ENCODE peak calls at places on chromosome 6, in ten cellular contexts. One of them, this sample, is unnamed.

GRCh38 chr6:132122871-132123270 is 171.7 kb upstream of the CCN2 start:
- DNase-seq in K562: no peak
- DNase-seq in A549: no peak
- DNase-seq in uterus: no peak
- DNase-seq in heart left ventricle: no peak
- DNase-seq in H54: no peak
- DNase-seq in stomach: no peak
- DNase-seq in sigmoid colon: no peak
- DNase-seq in tibial nerve: no peak
- DNase-seq in IMR-90: peak
- DNase-seq in this sample: no peak

GRCh38 chr6:11271637-11272036 is 39.2 kb upstream of the NEDD9 start:
- DNase-seq in K562: no peak
- DNase-seq in A549: no peak
- DNase-seq in uterus: no peak
- DNase-seq in heart left ventricle: no peak
- DNase-seq in H54: no peak
- DNase-seq in stomach: no peak
- DNase-seq in sigmoid colon: no peak
- DNase-seq in tibial nerve: no peak
- DNase-seq in IMR-90: peak
- DNase-seq in this sample: no peak

GRCh38 chr6:11163932-11164331 is 52.4 kb upstream of the ERVFRD-1 start:
- DNase-seq in K562: no peak
- DNase-seq in A549: no peak
- DNase-seq in uterus: no peak
- DNase-seq in heart left ventricle: no peak
- DNase-seq in H54: no peak
- DNase-seq in stomach: no peak
- DNase-seq in sigmoid colon: no peak
- DNase-seq in tibial nerve: no peak
- DNase-seq in IMR-90: no peak
- DNase-seq in this sample: no peak

GRCh38 chr6:3277851-3278416 is 19.2 kb downstream of the PSMG4 start:
- DNase-seq in K562: no peak
- DNase-seq in A549: no peak
- DNase-seq in uterus: peak
- DNase-seq in heart left ventricle: no peak
- DNase-seq in H54: no peak
- DNase-seq in stomach: no peak
- DNase-seq in sigmoid colon: peak
- DNase-seq in tibial nerve: no peak
- DNase-seq in IMR-90: no peak
- DNase-seq in this sample: no peak

GRCh38 chr6:108850669-108851467 is 2.6 kb downstream of the ARMC2 start:
- DNase-seq in K562: no peak
- DNase-seq in A549: no peak
- DNase-seq in uterus: peak
- DNase-seq in heart left ventricle: no peak
- DNase-seq in H54: no peak
- DNase-seq in stomach: no peak
- DNase-seq in sigmoid colon: no peak
- DNase-seq in tibial nerve: no peak
- DNase-seq in IMR-90: no peak
- DNase-seq in this sample: no peak

GRCh38 chr6:38876470-38876869 is 161.4 kb downstream of the DNAH8 start:
- DNase-seq in K562: no peak
- DNase-seq in A549: no peak
- DNase-seq in uterus: no peak
- DNase-seq in heart left ventricle: no peak
- DNase-seq in H54: no peak
- DNase-seq in stomach: no peak
- DNase-seq in sigmoid colon: no peak
- DNase-seq in tibial nerve: no peak
- DNase-seq in IMR-90: no peak
- DNase-seq in this sample: no peak

GRCh38 chr6:102389994-102390393 is 996.5 kb downstream of the GRIK2 start:
- DNase-seq in K562: no peak
- DNase-seq in A549: no peak
- DNase-seq in uterus: no peak
- DNase-seq in heart left ventricle: no peak
- DNase-seq in H54: no peak
- DNase-seq in stomach: no peak
- DNase-seq in sigmoid colon: peak
- DNase-seq in tibial nerve: no peak
- DNase-seq in IMR-90: no peak
- DNase-seq in this sample: no peak

GRCh38 chr6:136977075-136977474 is 55.0 kb downstream of the SLC35D3 start:
- DNase-seq in K562: no peak
- DNase-seq in A549: no peak
- DNase-seq in uterus: no peak
- DNase-seq in heart left ventricle: no peak
- DNase-seq in H54: no peak
- DNase-seq in stomach: no peak
- DNase-seq in sigmoid colon: no peak
- DNase-seq in tibial nerve: no peak
- DNase-seq in IMR-90: no peak
- DNase-seq in this sample: no peak

GRCh38 chr6:133951227-133951626 is 1.8 kb upstream of the TBPL1 start:
- DNase-seq in K562: no peak
- DNase-seq in A549: no peak
- DNase-seq in uterus: no peak
- DNase-seq in heart left ventricle: no peak
- DNase-seq in H54: no peak
- DNase-seq in stomach: no peak
- DNase-seq in sigmoid colon: no peak
- DNase-seq in tibial nerve: no peak
- DNase-seq in IMR-90: no peak
- DNase-seq in this sample: no peak

GRCh38 chr6:88662653-88663174 is 300.7 kb downstream of the RNGTT start:
- DNase-seq in K562: no peak
- DNase-seq in A549: no peak
- DNase-seq in uterus: no peak
- DNase-seq in heart left ventricle: no peak
- DNase-seq in H54: no peak
- DNase-seq in stomach: no peak
- DNase-seq in sigmoid colon: no peak
- DNase-seq in tibial nerve: no peak
- DNase-seq in IMR-90: no peak
- DNase-seq in this sample: no peak

GRCh38 chr6:37792457-37793039 is 27.0 kb upstream of the ZFAND3 start:
- DNase-seq in K562: no peak
- DNase-seq in A549: no peak
- DNase-seq in uterus: no peak
- DNase-seq in heart left ventricle: no peak
- DNase-seq in H54: no peak
- DNase-seq in stomach: no peak
- DNase-seq in sigmoid colon: no peak
- DNase-seq in tibial nerve: no peak
- DNase-seq in IMR-90: no peak
- DNase-seq in this sample: no peak

GRCh38 chr6:36642913-36643817 is 35.3 kb upstream of the CDKN1A start:
- DNase-seq in K562: no peak
- DNase-seq in A549: peak
- DNase-seq in uterus: peak
- DNase-seq in heart left ventricle: peak
- DNase-seq in H54: peak
- DNase-seq in stomach: peak
- DNase-seq in sigmoid colon: peak
- DNase-seq in tibial nerve: peak
- DNase-seq in IMR-90: peak
- DNase-seq in this sample: no peak
- TF ChIP-seq POLR2A in K562: no peak
- TF ChIP-seq POLR2A in A549: no peak
- TF ChIP-seq POLR2A in uterus: no peak
- TF ChIP-seq POLR2A in heart left ventricle: no peak
- TF ChIP-seq POLR2A in H54: no peak
- TF ChIP-seq POLR2A in stomach: no peak
- TF ChIP-seq POLR2A in sigmoid colon: no peak
- TF ChIP-seq POLR2A in tibial nerve: no peak
- TF ChIP-seq POLR2A in IMR-90: no peak
- TF ChIP-seq POLR2A in this sample: no peak

DNA sequence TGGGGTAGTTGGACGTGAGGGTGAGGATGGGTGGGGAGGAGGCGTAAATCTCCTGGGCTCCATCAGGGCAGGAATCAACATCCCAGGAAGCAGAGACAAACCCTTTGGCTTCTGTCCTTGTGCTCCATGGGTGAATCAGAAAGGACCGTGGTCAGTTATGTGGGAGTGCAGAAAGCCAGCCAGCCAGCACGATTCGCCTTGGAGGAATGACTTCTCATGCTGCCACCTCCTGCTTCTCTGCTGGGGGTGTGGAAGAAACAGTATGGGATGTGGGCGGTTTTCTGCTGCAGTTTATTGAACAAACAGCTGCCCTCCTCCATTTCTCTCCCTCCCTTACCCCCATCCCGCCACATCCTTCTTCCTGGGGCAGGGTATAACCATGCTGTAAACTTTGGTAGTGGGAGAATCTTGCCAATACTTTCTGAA is 214.5 kb downstream of the SOX4 start:
- DNase-seq in K562: no peak
- DNase-seq in A549: peak
- DNase-seq in uterus: peak
- DNase-seq in heart left ventricle: no peak
- DNase-seq in H54: peak
- DNase-seq in stomach: no peak
- DNase-seq in sigmoid colon: no peak
- DNase-seq in tibial nerve: no peak
- DNase-seq in IMR-90: peak
- DNase-seq in this sample: no peak
- TF ChIP-seq POLR2A in K562: no peak
- TF ChIP-seq POLR2A in A549: no peak
- TF ChIP-seq POLR2A in uterus: no peak
- TF ChIP-seq POLR2A in heart left ventricle: no peak
- TF ChIP-seq POLR2A in H54: no peak
- TF ChIP-seq POLR2A in stomach: no peak
- TF ChIP-seq POLR2A in sigmoid colon: no peak
- TF ChIP-seq POLR2A in tibial nerve: no peak
- TF ChIP-seq POLR2A in IMR-90: no peak
- TF ChIP-seq POLR2A in this sample: no peak

GRCh38 chr6:44261581-44261980 is 3.8 kb downstream of the NFKBIE start:
- DNase-seq in K562: no peak
- DNase-seq in A549: no peak
- DNase-seq in uterus: no peak
- DNase-seq in heart left ventricle: no peak
- DNase-seq in H54: no peak
- DNase-seq in stomach: no peak
- DNase-seq in sigmoid colon: no peak
- DNase-seq in tibial nerve: no peak
- DNase-seq in IMR-90: no peak
- DNase-seq in this sample: no peak

GRCh38 chr6:44265003-44265842 is at the start of gene NFKBIE:
- DNase-seq in K562: peak
- DNase-seq in A549: peak
- DNase-seq in uterus: peak
- DNase-seq in heart left ventricle: peak
- DNase-seq in H54: peak
- DNase-seq in stomach: peak
- DNase-seq in sigmoid colon: peak
- DNase-seq in tibial nerve: peak
- DNase-seq in IMR-90: peak
- DNase-seq in this sample: peak

GRCh38 chr6:44262467-44263356 is 2.6 kb downstream of the NFKBIE start:
- DNase-seq in K562: no peak
- DNase-seq in A549: no peak
- DNase-seq in uterus: no peak
- DNase-seq in heart left ventricle: no peak
- DNase-seq in H54: no peak
- DNase-seq in stomach: no peak
- DNase-seq in sigmoid colon: no peak
- DNase-seq in tibial nerve: no peak
- DNase-seq in IMR-90: no peak
- DNase-seq in this sample: no peak

GRCh38 chr6:44264154-44265002 is 973 bp downstream of the NFKBIE start:
- DNase-seq in K562: no peak
- DNase-seq in A549: no peak
- DNase-seq in uterus: no peak
- DNase-seq in heart left ventricle: peak
- DNase-seq in H54: no peak
- DNase-seq in stomach: peak
- DNase-seq in sigmoid colon: no peak
- DNase-seq in tibial nerve: no peak
- DNase-seq in IMR-90: peak
- DNase-seq in this sample: no peak

DNA sequence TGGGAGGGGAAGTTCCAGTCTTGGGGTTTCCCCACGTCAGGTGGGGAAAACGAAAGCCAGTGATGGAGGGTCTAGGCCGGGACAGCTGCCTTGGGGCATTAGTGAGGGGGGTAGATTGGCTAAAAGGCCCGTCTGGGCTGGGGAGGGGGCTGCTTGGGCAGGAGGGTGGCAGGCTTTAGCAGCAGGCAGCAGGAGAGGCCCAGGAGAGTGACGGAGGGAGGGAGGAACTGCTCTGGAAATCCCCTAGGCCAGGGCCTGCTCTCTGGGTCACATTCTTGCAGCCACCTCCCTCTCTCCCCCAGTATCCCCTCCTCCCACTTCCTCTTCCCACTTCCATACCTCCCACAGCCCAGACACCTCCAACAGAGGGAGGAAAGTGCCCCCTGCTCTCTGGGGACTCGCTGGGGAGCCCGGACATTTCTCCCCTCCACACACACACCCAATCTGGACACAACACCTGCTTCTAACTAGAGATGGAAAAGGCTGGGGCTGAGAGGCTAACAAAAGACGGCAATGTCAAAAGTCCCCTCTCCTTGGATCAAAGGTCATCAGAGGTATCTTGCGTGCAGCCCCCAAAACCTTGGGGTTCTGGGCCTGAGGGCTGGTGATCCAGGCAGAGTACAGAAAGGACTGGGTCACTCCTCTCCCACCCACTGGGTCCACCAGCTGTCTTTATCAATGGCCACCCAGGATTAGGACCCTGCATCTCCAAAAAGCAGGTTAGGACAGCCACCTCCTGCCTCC is 1.8 kb downstream of the NFKBIE start:
- DNase-seq in K562: no peak
- DNase-seq in A549: peak
- DNase-seq in uterus: no peak
- DNase-seq in heart left ventricle: no peak
- DNase-seq in H54: no peak
- DNase-seq in stomach: no peak
- DNase-seq in sigmoid colon: no peak
- DNase-seq in tibial nerve: no peak
- DNase-seq in IMR-90: peak
- DNase-seq in this sample: no peak
- TF ChIP-seq POLR2A in K562: no peak
- TF ChIP-seq POLR2A in A549: no peak
- TF ChIP-seq POLR2A in uterus: no peak
- TF ChIP-seq POLR2A in heart left ventricle: no peak
- TF ChIP-seq POLR2A in H54: no peak
- TF ChIP-seq POLR2A in stomach: no peak
- TF ChIP-seq POLR2A in sigmoid colon: no peak
- TF ChIP-seq POLR2A in tibial nerve: no peak
- TF ChIP-seq POLR2A in IMR-90: no peak
- TF ChIP-seq POLR2A in this sample: no peak

DNA sequence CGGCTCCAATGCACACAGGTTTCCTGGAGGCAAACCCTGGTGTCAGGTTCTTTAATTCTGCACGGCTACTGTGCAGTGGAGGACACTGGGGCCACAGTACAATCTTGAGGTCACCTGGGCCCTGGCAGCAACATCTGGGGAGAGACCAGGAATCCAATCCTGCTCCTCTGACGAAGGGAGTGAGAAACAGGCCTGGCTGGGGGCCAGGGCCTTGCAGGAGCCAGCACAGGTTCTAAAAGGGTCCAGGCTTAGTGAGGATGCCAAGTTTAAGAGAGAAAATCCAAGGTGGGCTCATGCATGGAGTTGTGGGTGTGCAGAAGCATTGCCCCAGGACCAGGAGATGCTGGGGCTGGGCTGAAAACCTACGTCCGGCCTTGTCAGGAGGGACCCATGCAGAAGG is 12.6 kb upstream of the THBS2 start:
- DNase-seq in K562: no peak
- DNase-seq in A549: no peak
- DNase-seq in uterus: no peak
- DNase-seq in heart left ventricle: no peak
- DNase-seq in H54: no peak
- DNase-seq in stomach: no peak
- DNase-seq in sigmoid colon: no peak
- DNase-seq in tibial nerve: no peak
- DNase-seq in IMR-90: no peak
- DNase-seq in this sample: no peak
- TF ChIP-seq POLR2A in K562: no peak
- TF ChIP-seq POLR2A in A549: no peak
- TF ChIP-seq POLR2A in uterus: no peak
- TF ChIP-seq POLR2A in heart left ventricle: no peak
- TF ChIP-seq POLR2A in H54: no peak
- TF ChIP-seq POLR2A in stomach: no peak
- TF ChIP-seq POLR2A in sigmoid colon: no peak
- TF ChIP-seq POLR2A in tibial nerve: no peak
- TF ChIP-seq POLR2A in IMR-90: no peak
- TF ChIP-seq POLR2A in this sample: no peak

This sample was measured in erythroblast.